ENCODE peak calls at places on chromosomes 11 and 22, in seven cellular contexts. L is ACHN; X is sigmoid colon; Z is choroid plexus epithelial cell; A is DMS153; H is renal cortical epithelial cell; T is stimulated activated CD4-positive, alpha-beta T cell treated with anti-CD3 and anti-CD28 coated beads, TNF-alpha, amount 100 ng/mL, for 4 hours. S is an unnamed sample.

GRCh38 chr11:112828433-112828832 is 132.8 kb upstream of the NCAM1 start:
- DNase-seq in L (no peak), X (no peak), Z (no peak), A (no peak), H (no peak), T (no peak), S (no peak)

GRCh38 chr11:124934862-124935547 is 842 bp downstream of the HEPACAM start:
- DNase-seq in L (no peak), X (no peak), Z (peak), A (no peak), H (peak), T (no peak), S (no peak)

GRCh38 chr22:37933711-37934376 is 19.6 kb downstream of the C22orf23 start:
- DNase-seq in L (peak), X (peak), Z (peak), A (peak), H (peak), T (peak), S (peak)

GRCh38 chr22:22200569-22201184 is 43.9 kb upstream of the VPREB1 start:
- DNase-seq in L (no peak), X (no peak), Z (no peak), A (no peak), H (no peak), T (no peak), S (no peak)

GRCh38 chr11:7321708-7322448 is 70.2 kb downstream of the SYT9 start:
- DNase-seq in L (no peak), X (no peak), Z (no peak), A (no peak), H (no peak), T (no peak), S (no peak)

GRCh38 chr22:41826430-41827383 is 6.2 kb upstream of the SREBF2 start:
- DNase-seq in L (no peak), X (no peak), Z (no peak), A (no peak), H (no peak), T (no peak), S (no peak)

GRCh38 chr11:58830693-58831301 is 13.7 kb downstream of the GLYATL2 start:
- DNase-seq in L (no peak), X (no peak), Z (no peak), A (no peak), H (no peak), T (no peak), S (no peak)

GRCh38 chr11:94521684-94522083 is 9.4 kb downstream of the C11orf97 start:
- DNase-seq in L (peak), X (no peak), Z (peak), A (no peak), H (no peak), T (no peak), S (no peak)

GRCh38 chr11:2185324-2186085 is 13.9 kb upstream of the TH start:
- DNase-seq in L (no peak), X (no peak), Z (no peak), A (no peak), H (no peak), T (no peak), S (no peak)

GRCh38 chr11:19966435-19966834 is 193.8 kb downstream of the DBX1 start:
- DNase-seq in L (no peak), X (no peak), Z (no peak), A (no peak), H (no peak), T (no peak), S (no peak)

GRCh38 chr11:129457321-129457720 is 81.7 kb downstream of the BARX2 start:
- DNase-seq in L (no peak), X (no peak), Z (no peak), A (peak), H (no peak), T (no peak), S (no peak)

GRCh38 chr11:64694821-64695365 is 28.1 kb downstream of the NRXN2 start:
- DNase-seq in L (peak), X (no peak), Z (no peak), A (peak), H (peak), T (no peak), S (peak)